ENCODE peak calls at places on chromosome 14, in six cellular contexts. T is mesendoderm, P is H1, Q is IMR-90, D is mesenchymal stem cell, X is neuronal stem cell. W is an unnamed sample.

GRCh38 chr14:61472801-61473376 is 151.5 kb downstream of the PRKCH start:
- DNase-seq in T (no peak), D (peak; percentile 50), Q (peak; percentile 24), P (no peak), X (no peak), W (no peak)

GRCh38 chr14:94751321-94751720 is 18.6 kb downstream of the GSC start:
- DNase-seq in Q (no peak), P (no peak), T (no peak), X (no peak), D (no peak), W (no peak)

GRCh38 chr14:92421756-92422155 is 91.8 kb upstream of the RIN3 start:
- DNase-seq in X (no peak), Q (no peak), P (no peak), D (no peak), T (no peak), W (no peak)

GRCh38 chr14:32457213-32457920 is 128.3 kb downstream of the AKAP6 start:
- DNase-seq in P (no peak), T (no peak), Q (peak; percentile 84), D (peak; percentile 89), X (no peak), W (no peak)

GRCh38 chr14:22314183-22314820 is 274.7 kb downstream of the DAD1 start:
- DNase-seq in D (peak; percentile 69), P (no peak), T (peak; percentile 76), Q (peak; percentile 62), X (peak; percentile 62), W (peak; percentile 36)

GRCh38 chr14:60514378-60515243 is 5.7 kb downstream of the SIX6 start:
- DNase-seq in D (peak; percentile 21), X (peak; percentile 94), Q (no peak), T (peak; percentile 79), P (peak; percentile 83), W (peak; percentile 83)

GRCh38 chr14:72755766-72756165 is 138.1 kb downstream of the DPF3 start:
- DNase-seq in P (no peak), Q (peak; percentile 19), D (no peak), T (no peak), X (no peak), W (no peak)

GRCh38 chr14:73662439-73663056 is 17.8 kb downstream of the DNAL1 start:
- DNase-seq in X (no peak), T (peak; percentile 95), D (peak; percentile 93), Q (peak; percentile 94), P (no peak), W (peak; percentile 76)

GRCh38 chr14:66359500-66359899 is 126.7 kb upstream of the CCDC196 start:
- DNase-seq in P (no peak), Q (peak; percentile 64), T (peak; percentile 75), D (peak; percentile 62), X (peak; percentile 66), W (no peak)

GRCh38 chr14:44759263-44759662 is 202.5 kb downstream of the KLHL28 start:
- DNase-seq in P (no peak), D (peak; percentile 38), T (no peak), X (no peak), Q (no peak), W (no peak)

GRCh38 chr14:23153891-23154796 is 29.3 kb downstream of the SLC7A8 start:
- DNase-seq in Q (no peak), X (no peak), P (peak; percentile 80), T (peak; percentile 72), D (no peak), W (peak; percentile 86)

GRCh38 chr14:24979725-24980239 is 70.2 kb downstream of the STXBP6 start:
- DNase-seq in Q (no peak), D (no peak), T (no peak), X (no peak), P (no peak), W (no peak)

GRCh38 chr14:75046275-75046674 is 5.0 kb downstream of the MLH3 start:
- DNase-seq in Q (no peak), X (no peak), P (no peak), T (no peak), D (no peak), W (no peak)

GRCh38 chr14:74064883-74065282 is 19.4 kb downstream of the ALDH6A1 start:
- DNase-seq in T (no peak), D (peak; percentile 41), Q (peak; percentile 11), P (no peak), X (no peak), W (no peak)

GRCh38 chr14:72679106-72679505 is 214.8 kb downstream of the DPF3 start:
- DNase-seq in P (no peak), X (no peak), T (no peak), Q (peak; percentile 52), D (no peak), W (no peak)

GRCh38 chr14:103545915-103546650 is 16.4 kb downstream of the BAG5 start:
- DNase-seq in T (no peak), P (no peak), D (no peak), Q (no peak), X (no peak), W (no peak)

GRCh38 chr14:54730156-54730961 is 163.4 kb downstream of the SAMD4A start:
- DNase-seq in X (no peak), D (peak; percentile 87), T (no peak), P (no peak), Q (peak; percentile 78), W (no peak)

GRCh38 chr14:100307215-100308111 is 1.2 kb upstream of the SLC25A29 start:
- DNase-seq in D (peak; percentile 46), X (no peak), T (peak; percentile 62), P (peak; percentile 78), Q (peak; percentile 17), W (no peak)
- H2AK5ac ChIP-seq in D (peak overlapping the region; percentile 72), X (peak overlapping the region; percentile 98), T (no peak overlapping the region), P (peak overlapping the region; percentile 45), Q (peak overlapping the region; percentile 76), W (no peak overlapping the region)

GRCh38 chr14:68979021-68979721 is at the start of gene ACTN1:
- DNase-seq in X (peak; percentile 97), T (peak; percentile 99), P (peak; percentile 89), D (peak; percentile 98), Q (peak; percentile 97), W (peak; percentile 97)
- H2AK5ac ChIP-seq in X (peak within 1 kb of the TSS; percentile 64), T (peak within 1 kb of the TSS; percentile 27), P (no peak within 1 kb of the TSS), D (peak within 1 kb of the TSS; percentile 68), Q (peak within 1 kb of the TSS; percentile 97), W (no peak within 1 kb of the TSS)

GRCh38 chr14:49888293-49888692 is 4.6 kb upstream of the ARF6 start:
- DNase-seq in P (no peak), T (no peak), Q (no peak), X (no peak), D (no peak), W (no peak)

GRCh38 chr14:49893309-49894213 is 679 bp downstream of the ARF6 start:
- DNase-seq in X (peak; percentile 29), D (peak; percentile 62), T (peak; percentile 41), P (no peak), Q (no peak), W (no peak)

GRCh38 chr14:49892636-49893308 is at the start of gene ARF6:
- DNase-seq in D (peak; percentile 97), Q (peak; percentile 96), T (peak; percentile 98), P (peak; percentile 96), X (peak; percentile 97), W (peak; percentile 97)

GRCh38 chr14:49895480-49895879 is 2.6 kb downstream of the ARF6 start:
- DNase-seq in T (no peak), X (no peak), Q (no peak), P (no peak), D (no peak), W (no peak)

GRCh38 chr14:49892301-49892635 is 614 bp upstream of the ARF6 start:
- DNase-seq in X (peak; percentile 51), Q (peak; percentile 82), D (peak; percentile 83), P (no peak), T (peak; percentile 76), W (no peak)
- H2AK5ac ChIP-seq in X (no peak overlapping the region), Q (peak overlapping the region; percentile 84), D (peak overlapping the region; percentile 37), P (no peak overlapping the region), T (no peak overlapping the region), W (no peak overlapping the region)

DNA sequence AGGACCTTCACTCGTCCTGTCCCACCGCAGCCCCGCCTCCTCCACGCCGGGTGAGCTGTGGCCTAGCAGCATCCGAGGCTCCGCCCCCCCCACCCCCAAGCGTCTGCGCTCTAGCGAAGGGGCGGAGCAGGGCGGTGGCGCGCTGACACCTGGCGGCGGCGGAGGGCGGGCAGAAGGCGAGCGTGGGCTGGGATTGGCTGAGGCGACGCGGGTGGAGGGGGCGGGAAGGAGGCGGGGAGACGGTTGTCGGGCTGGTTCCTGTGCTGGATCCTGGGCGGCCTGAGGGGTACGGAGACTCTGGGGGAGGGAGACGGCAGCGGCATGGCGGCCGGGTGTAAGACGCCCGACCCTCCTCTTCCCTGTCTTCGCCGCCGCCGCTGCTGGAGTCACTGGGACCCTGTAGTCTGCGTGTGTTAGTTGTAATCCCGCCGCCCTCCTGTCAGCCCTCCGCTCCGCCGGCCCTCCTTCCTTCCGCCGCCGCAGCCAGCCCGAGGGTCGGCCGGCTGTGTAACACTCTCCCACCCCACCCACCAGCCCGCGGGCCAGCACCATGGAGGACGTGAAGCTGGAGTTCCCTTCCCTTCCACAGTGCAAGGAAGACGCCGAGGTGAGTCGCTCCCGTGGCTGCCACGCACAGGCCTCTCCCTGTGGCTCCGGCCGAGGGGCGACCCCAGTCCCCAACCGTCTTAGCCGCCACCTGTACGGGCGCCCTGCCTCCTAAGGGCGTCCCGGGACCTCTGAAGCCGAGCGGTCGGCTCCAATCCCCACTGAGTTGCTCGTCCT is at the start of gene STYX:
- DNase-seq in X (peak; percentile 97), D (peak; percentile 98), Q (peak; percentile 96), P (peak; percentile 94), T (peak; percentile 99), W (peak; percentile 100)
- H2AK5ac ChIP-seq in X (peak within 1 kb of the TSS; percentile 90), D (no peak within 1 kb of the TSS), Q (no peak within 1 kb of the TSS), P (no peak within 1 kb of the TSS), T (no peak within 1 kb of the TSS), W (no peak within 1 kb of the TSS)

DNA sequence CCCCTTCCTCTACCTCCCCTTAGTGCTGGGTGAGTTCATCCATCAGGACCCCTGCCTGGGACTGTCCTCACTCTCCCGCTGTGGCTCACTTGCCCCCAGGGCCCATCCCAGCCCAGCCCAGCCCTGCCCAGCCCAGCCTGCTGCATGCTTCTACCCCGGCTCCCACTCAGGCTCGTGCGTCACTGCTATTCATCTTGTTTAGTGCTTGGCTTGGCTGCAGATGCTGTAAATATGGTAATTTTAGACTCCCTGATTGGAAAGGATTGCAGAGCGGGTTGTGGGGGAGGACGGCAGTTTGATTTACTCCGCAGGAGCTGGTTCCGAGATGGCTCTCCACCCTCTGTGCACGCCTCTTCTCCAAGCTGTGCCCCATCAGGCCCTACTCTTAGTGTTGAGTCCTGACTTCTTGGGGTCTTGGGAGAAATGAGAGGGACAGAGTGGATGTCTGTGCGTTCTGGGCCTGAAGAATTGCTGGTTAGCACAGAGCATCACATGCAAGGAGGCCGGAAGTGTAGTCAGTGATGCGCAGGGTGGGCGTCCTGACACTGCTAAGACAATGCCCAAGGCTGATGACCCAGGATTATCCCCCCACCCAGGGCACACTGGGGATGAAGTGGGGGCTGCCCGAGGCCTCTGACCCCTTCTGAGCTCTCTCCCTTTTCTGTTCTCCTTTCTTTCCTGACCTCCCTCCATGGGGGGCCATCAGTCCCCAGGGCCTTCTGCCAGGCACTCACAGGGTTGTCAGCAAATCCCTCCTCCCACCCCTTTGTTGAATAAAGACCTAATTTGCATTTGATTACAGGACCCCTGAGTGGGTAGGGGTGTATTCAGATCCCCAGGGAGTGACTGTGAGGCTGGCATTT is 244.4 kb downstream of the ZFP36L1 start:
- DNase-seq in T (peak; percentile 68), X (peak; percentile 51), P (peak; percentile 54), D (peak; percentile 99), Q (peak; percentile 98), W (no peak)
- H2AK5ac ChIP-seq in T (no peak overlapping the region), X (peak overlapping the region; percentile 51), P (no peak overlapping the region), D (peak overlapping the region; percentile 95), Q (peak overlapping the region; percentile 100), W (no peak overlapping the region)

DNA sequence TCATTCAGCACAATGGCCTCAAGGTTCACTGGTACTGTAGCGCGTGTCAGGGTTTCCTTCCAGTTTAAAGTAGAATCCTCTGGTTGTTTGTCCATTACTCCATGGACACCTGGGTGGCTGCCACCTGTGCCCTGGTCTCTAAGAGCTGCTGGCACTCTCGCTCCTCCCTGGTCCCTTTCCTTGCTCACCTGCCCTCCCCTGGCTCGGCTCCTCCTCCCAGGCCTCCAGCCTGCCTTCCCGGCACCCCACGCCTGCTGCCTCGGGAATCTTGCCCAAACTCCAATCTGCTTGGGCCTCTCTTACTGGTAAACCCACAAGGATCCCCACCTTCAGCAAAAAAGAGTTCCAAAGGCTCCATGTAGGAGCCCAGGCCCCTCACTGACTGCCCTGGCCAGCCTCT is 154.4 kb upstream of the DIO3 start:
- DNase-seq in P (no peak), X (no peak), Q (no peak), D (no peak), T (no peak), W (no peak)
- H2AK5ac ChIP-seq in P (no peak overlapping the region), X (peak overlapping the region; percentile 33), Q (no peak overlapping the region), D (no peak overlapping the region), T (no peak overlapping the region), W (no peak overlapping the region)